ENCODE peak calls at places on chromosomes 5 and 9, in ten cellular contexts. O is COR-L47; L is WTC11; U is fibroblast of the aortic adventitia; W is endothelial cell; B is NCI-H1092 treated with DMSO at 0.1 percent for 48 hours; F is nucleus accumbens; X is CD4-positive, alpha-beta memory T cell; P is IMR-90; M is AG09309. H is an unnamed sample.

GRCh38 chr5:2133936-2134335 is 251.2 kb upstream of the IRX4 start:
- DNase-seq in O (no peak), L (no peak), U (no peak), W (no peak), B (no peak), F (no peak), X (no peak), P (no peak), M (no peak), H (no peak)

GRCh38 chr9:105475302-105475701 is 27.5 kb downstream of the FSD1L start:
- DNase-seq in O (no peak), L (no peak), U (peak), W (no peak), B (no peak), F (no peak), X (no peak), P (peak), M (no peak), H (no peak)

GRCh38 chr9:137865581-137866145 is 11.9 kb upstream of the CACNA1B start:
- DNase-seq in O (no peak), L (no peak), U (no peak), W (no peak), B (no peak), F (no peak), X (no peak), P (no peak), M (no peak), H (no peak)

GRCh38 chr5:130954336-130954735 is 210.7 kb downstream of the HINT1 start:
- DNase-seq in O (no peak), L (no peak), U (no peak), W (no peak), B (no peak), F (no peak), X (no peak), P (no peak), M (no peak), H (no peak)

GRCh38 chr5:2560435-2560834 is 191.0 kb downstream of the IRX2 start:
- DNase-seq in O (no peak), L (no peak), U (no peak), W (no peak), B (no peak), F (no peak), X (no peak), P (no peak), M (no peak), H (no peak)

GRCh38 chr5:170070556-170071412 is 34.9 kb upstream of the FOXI1 start:
- DNase-seq in O (no peak), L (peak), U (peak), W (peak), B (peak), F (peak), X (no peak), P (peak), M (peak), H (no peak)

GRCh38 chr9:19117039-19117716 is 10.1 kb downstream of the PLIN2 start:
- DNase-seq in O (no peak), L (no peak), U (no peak), W (no peak), B (no peak), F (no peak), X (no peak), P (no peak), M (no peak), H (no peak)

GRCh38 chr5:41778410-41778809 is 91.8 kb downstream of the OXCT1 start:
- DNase-seq in O (no peak), L (no peak), U (no peak), W (no peak), B (no peak), F (no peak), X (no peak), P (no peak), M (no peak), H (no peak)

GRCh38 chr5:148846930-148847329 is 20.5 kb downstream of the ADRB2 start:
- DNase-seq in O (no peak), L (no peak), U (no peak), W (no peak), B (no peak), F (no peak), X (no peak), P (peak), M (no peak), H (no peak)

GRCh38 chr5:32677023-32677422 is 34.1 kb upstream of the NPR3 start:
- DNase-seq in O (no peak), L (no peak), U (no peak), W (no peak), B (no peak), F (no peak), X (no peak), P (no peak), M (no peak), H (no peak)

GRCh38 chr5:31827862-31828261 is 188.9 kb downstream of the PDZD2 start:
- DNase-seq in O (no peak), L (no peak), U (no peak), W (no peak), B (no peak), F (no peak), X (no peak), P (peak), M (no peak), H (no peak)

GRCh38 chr5:124519396-124519795 is 227.0 kb downstream of the ZNF608 start:
- DNase-seq in O (no peak), L (no peak), U (peak), W (no peak), B (no peak), F (no peak), X (no peak), P (peak), M (peak), H (peak)

GRCh38 chr5:143108498-143109128 is 294.9 kb downstream of the NR3C1 start:
- DNase-seq in O (peak), L (no peak), U (no peak), W (no peak), B (peak), F (no peak), X (no peak), P (no peak), M (no peak), H (no peak)

GRCh38 chr5:53777864-53778618 is 217.6 kb downstream of the NDUFS4 start:
- DNase-seq in O (no peak), L (no peak), U (no peak), W (no peak), B (no peak), F (no peak), X (no peak), P (no peak), M (no peak), H (no peak)

GRCh38 chr5:142902188-142902965 is 132.2 kb downstream of the ARHGAP26 start:
- DNase-seq in O (no peak), L (no peak), U (no peak), W (no peak), B (no peak), F (no peak), X (no peak), P (no peak), M (no peak), H (no peak)

GRCh38 chr5:41356746-41357145 is 143.4 kb upstream of the C6 start:
- DNase-seq in O (no peak), L (no peak), U (no peak), W (no peak), B (no peak), F (no peak), X (no peak), P (no peak), M (no peak), H (no peak)

GRCh38 chr9:88980732-88981336 is 10.4 kb upstream of the S1PR3 start:
- DNase-seq in O (no peak), L (no peak), U (peak), W (no peak), B (no peak), F (no peak), X (no peak), P (peak), M (peak), H (peak)

GRCh38 chr5:16043349-16043748 is 136.2 kb downstream of the MARCHF11 start:
- DNase-seq in O (no peak), L (no peak), U (no peak), W (no peak), B (no peak), F (no peak), X (no peak), P (no peak), M (no peak), H (no peak)

GRCh38 chr9:93951655-93952118 is 3.5 kb downstream of the BARX1 start:
- DNase-seq in O (no peak), L (no peak), U (no peak), W (no peak), B (no peak), F (no peak), X (no peak), P (no peak), M (no peak), H (no peak)

GRCh38 chr5:54743997-54744788 is 226.6 kb downstream of the SNX18 start:
- DNase-seq in O (no peak), L (no peak), U (peak), W (no peak), B (no peak), F (no peak), X (peak), P (peak), M (peak), H (peak)

GRCh38 chr9:109926321-109926959 is 146.4 kb downstream of the PALM2AKAP2 start:
- DNase-seq in O (no peak), L (no peak), U (no peak), W (no peak), B (no peak), F (no peak), X (no peak), P (no peak), M (no peak), H (no peak)

GRCh38 chr5:112975721-112976431 is 722 bp upstream of the DCP2 start:
- DNase-seq in O (no peak), L (no peak), U (no peak), W (no peak), B (no peak), F (no peak), X (peak), P (no peak), M (no peak), H (no peak)

GRCh38 chr9:109063765-109064164 is 50.5 kb upstream of the CTNNAL1 start:
- DNase-seq in O (no peak), L (no peak), U (peak), W (no peak), B (no peak), F (no peak), X (no peak), P (peak), M (no peak), H (no peak)

GRCh38 chr5:138686668-138687067 is 66.6 kb upstream of the CTNNA1 start:
- DNase-seq in O (no peak), L (no peak), U (no peak), W (no peak), B (no peak), F (no peak), X (no peak), P (peak), M (no peak), H (no peak)

GRCh38 chr5:103910002-103910401 is 347.4 kb upstream of the NUDT12 start:
- DNase-seq in O (no peak), L (no peak), U (no peak), W (no peak), B (no peak), F (no peak), X (no peak), P (no peak), M (no peak), H (no peak)

GRCh38 chr5:118791986-118792734 is 196.2 kb downstream of the DTWD2 start:
- DNase-seq in O (peak), L (peak), U (peak), W (peak), B (peak), F (peak), X (peak), P (peak), M (peak), H (peak)

GRCh38 chr5:65391591-65391990 is 90.1 kb downstream of the ADAMTS6 start:
- DNase-seq in O (no peak), L (no peak), U (peak), W (no peak), B (no peak), F (no peak), X (no peak), P (peak), M (peak), H (no peak)

GRCh38 chr9:124329996-124330714 is 72.4 kb downstream of the NEK6 start:
- DNase-seq in O (no peak), L (no peak), U (no peak), W (no peak), B (no peak), F (no peak), X (no peak), P (no peak), M (no peak), H (no peak)

GRCh38 chr9:16429671-16430070 is 440.8 kb downstream of the BNC2 start:
- DNase-seq in O (no peak), L (no peak), U (no peak), W (no peak), B (no peak), F (no peak), X (no peak), P (no peak), M (no peak), H (no peak)

GRCh38 chr9:110183208-110184145 is 24.5 kb downstream of the C9orf152 start:
- DNase-seq in O (peak), L (peak), U (peak), W (peak), B (peak), F (peak), X (peak), P (peak), M (peak), H (no peak)

GRCh38 chr9:113957778-113958430 is 81.8 kb downstream of the ZNF618 start:
- DNase-seq in O (no peak), L (no peak), U (peak), W (no peak), B (no peak), F (no peak), X (no peak), P (peak), M (peak), H (peak)

GRCh38 chr9:137351781-137352501 is 49.9 kb upstream of the NRARP start:
- DNase-seq in O (no peak), L (no peak), U (no peak), W (no peak), B (no peak), F (no peak), X (no peak), P (no peak), M (no peak), H (no peak)

H was measured in BJ.